ENCODE peak calls at places on chromosomes 12 and 14, in four cellular contexts. B is neural crest cell, F is GM23338, R is left cardiac atrium. V is an unnamed sample.

GRCh38 chr14:101361044-101361443 is 200.3 kb upstream of the DIO3 start:
- DNase-seq in B (no peak), F (no peak), R (no peak), V (no peak)

GRCh38 chr14:64983439-64984310 is 3.0 kb upstream of the FNTB start:
- DNase-seq in B (no peak), F (peak), R (no peak), V (peak)

GRCh38 chr12:6914246-6914947 is at the start of gene ENO2:
- DNase-seq in B (no peak), F (peak), R (peak), V (peak)

GRCh38 chr12:51318846-51319570 is 5.0 kb downstream of the BIN2 start:
- DNase-seq in B (no peak), F (no peak), R (no peak), V (no peak)

GRCh38 chr12:39490500-39491276 is 47.8 kb upstream of the KIF21A start:
- DNase-seq in B (no peak), F (no peak), R (no peak), V (no peak)

GRCh38 chr12:1919284-1919683 is 832 bp upstream of the CACNA2D4 start:
- DNase-seq in B (no peak), F (no peak), R (no peak), V (peak)

GRCh38 chr14:77654001-77654431 is 37.6 kb upstream of the SPTLC2 start:
- DNase-seq in B (no peak), F (no peak), R (no peak), V (no peak)

GRCh38 chr14:104602933-104603325 is 1.6 kb downstream of the TMEM179 start:
- DNase-seq in B (no peak), F (no peak), R (no peak), V (no peak)

GRCh38 chr12:21934173-21934572 is 7.1 kb downstream of the ABCC9 start:
- DNase-seq in B (no peak), F (no peak), R (no peak), V (no peak)

GRCh38 chr14:100152091-100152490 is 7.4 kb downstream of the DEGS2 start:
- DNase-seq in B (no peak), F (no peak), R (no peak), V (no peak)

GRCh38 chr14:23380197-23381016 is 3.6 kb downstream of the CMTM5 start:
- DNase-seq in B (no peak), F (no peak), R (no peak), V (no peak)

GRCh38 chr12:116459921-116460666 is 99.1 kb upstream of the MAP1LC3B2 start:
- DNase-seq in B (no peak), F (no peak), R (no peak), V (no peak)

GRCh38 chr12:124774054-124774461 is 89.6 kb downstream of the SCARB1 start:
- DNase-seq in B (no peak), F (no peak), R (no peak), V (no peak)

GRCh38 chr14:104600141-104600643 is 4.4 kb downstream of the TMEM179 start:
- DNase-seq in B (no peak), F (no peak), R (peak), V (no peak)

GRCh38 chr12:25653487-25654175 is 100.5 kb upstream of the LMNTD1 start:
- DNase-seq in B (no peak), F (no peak), R (peak), V (no peak)

GRCh38 chr14:68947802-68948201 is 31.3 kb downstream of the ACTN1 start:
- DNase-seq in B (no peak), F (no peak), R (peak), V (no peak)

GRCh38 chr14:101914083-101914482 is 50.3 kb upstream of the DYNC1H1 start:
- DNase-seq in B (no peak), F (no peak), R (no peak), V (no peak)

V was measured in iPS-NIHi11.